ENCODE peak calls at places on chromosomes 13 and 19, in four cellular contexts. V is non-pigmented ciliary epithelial cell, R is bronchial epithelial cell, D is RWPE1. N is an unnamed sample.
A peak's percentile ranks its signal among the peaks of the same experiment; 100 is the strongest.

GRCh38 chr19:13195678-13196077 is 45.5 kb downstream of the IER2 start:
- DNase-seq in V (no peak), R (no peak), D (no peak), N (no peak)

GRCh38 chr19:39411832-39412099 is 703 bp upstream of the PLEKHG2 start:
- DNase-seq in V (peak; percentile 72), R (peak; percentile 88), D (peak; percentile 79), N (peak; percentile 93)

GRCh38 chr13:40269086-40269485 is 397.4 kb downstream of the FOXO1 start:
- DNase-seq in V (no peak), R (no peak), D (no peak), N (no peak)

GRCh38 chr13:93700115-93700514 is 473.5 kb downstream of the GPC6 start:
- DNase-seq in V (no peak), R (no peak), D (no peak), N (no peak)

GRCh38 chr13:105410602-105411001 is 1124.9 kb downstream of the EFNB2 start:
- DNase-seq in V (no peak), R (peak; percentile 8), D (no peak), N (peak; percentile 52)

GRCh38 chr19:5588906-5589676 is 21.3 kb upstream of the TINCR start:
- DNase-seq in V (no peak), R (no peak), D (no peak), N (no peak)

GRCh38 chr13:93655132-93655531 is 428.5 kb downstream of the GPC6 start:
- DNase-seq in V (no peak), R (no peak), D (no peak), N (no peak)

GRCh38 chr13:99280166-99280565 is 22.0 kb upstream of the GPR18 start:
- DNase-seq in V (no peak), R (peak; percentile 47), D (no peak), N (no peak)

GRCh38 chr19:19606021-19606420 is 12.5 kb downstream of the PBX4 start:
- DNase-seq in V (no peak), R (peak; percentile 95), D (peak; percentile 87), N (no peak)

GRCh38 chr19:48681127-48681470 is 8.3 kb upstream of the NTN5 start:
- DNase-seq in V (peak; percentile 84), R (no peak), D (no peak), N (no peak)

GRCh38 chr13:75704942-75705320 is 68.8 kb downstream of the LMO7 start:
- DNase-seq in V (no peak), R (peak; percentile 92), D (peak; percentile 72), N (no peak)

GRCh38 chr13:106129273-106129672 is 406.2 kb downstream of the EFNB2 start:
- DNase-seq in V (no peak), R (peak; percentile 77), D (no peak), N (no peak)

GRCh38 chr13:67369895-67370660 is 139.9 kb upstream of the PCDH9 start:
- DNase-seq in V (peak; percentile 93), R (peak; percentile 8), D (peak; percentile 6), N (no peak)

GRCh38 chr13:32676242-32676641 is 90.0 kb downstream of the PDS5B start:
- DNase-seq in V (no peak), R (no peak), D (no peak), N (peak; percentile 34)

GRCh38 chr13:112888238-112889111 is 80.5 kb upstream of the MCF2L start:
- DNase-seq in V (no peak), R (no peak), D (no peak), N (no peak)

GRCh38 chr19:55383789-55384575 is at the start of gene TMEM238:
- DNase-seq in V (no peak), R (peak; percentile 47), D (no peak), N (peak; percentile 64)

N was measured in endothelial cell of umbilical vein.